ENCODE peak calls at places on chromosomes 1 and 21, in five cellular contexts. Z is PC-3, L is astrocyte, C is endothelial cell of umbilical vein, W is neural progenitor cell. M is an unnamed sample.

GRCh38 chr21:42759594-42759927 is 106.1 kb downstream of the PDE9A start:
- DNase-seq in W (no peak), Z (no peak), C (no peak), L (no peak), M (no peak)

GRCh38 chr1:178492341-178492740 is 4.4 kb downstream of the CLEC20A start:
- DNase-seq in Z (no peak), W (no peak), C (no peak), L (no peak), M (no peak)

GRCh38 chr1:84687703-84688460 is 2.4 kb downstream of the SSX2IP start:
- DNase-seq in W (no peak), L (peak; percentile 73), Z (peak; percentile 63), C (no peak), M (no peak)

GRCh38 chr1:222552882-222553281 is 5.0 kb upstream of the HHIPL2 start:
- DNase-seq in C (no peak), L (no peak), W (no peak), Z (no peak), M (no peak)

GRCh38 chr1:25909062-25909461 is 2.8 kb upstream of the STMN1 start:
- DNase-seq in W (no peak), Z (no peak), C (no peak), L (no peak), M (no peak)

GRCh38 chr1:38941527-38942019 is at the start of gene RHBDL2:
- DNase-seq in Z (peak; percentile 85), W (peak; percentile 25), C (peak; percentile 15), L (peak; percentile 44), M (no peak)

GRCh38 chr1:214551052-214551435 is 358 bp downstream of the PTPN14 start:
- DNase-seq in C (no peak), W (peak; percentile 75), L (no peak), Z (no peak), M (no peak)

GRCh38 chr1:55212349-55213028 is 2.7 kb downstream of the USP24 start:
- DNase-seq in W (no peak), Z (peak; percentile 40), C (no peak), L (no peak), M (peak; percentile 12)

GRCh38 chr1:38094711-38095336 is 48.2 kb upstream of the POU3F1 start:
- DNase-seq in L (no peak), Z (no peak), C (no peak), W (no peak), M (no peak)

GRCh38 chr1:154571244-154571963 is 3.8 kb downstream of the CHRNB2 start:
- DNase-seq in C (no peak), Z (no peak), L (no peak), W (no peak), M (no peak)

GRCh38 chr1:206955476-206956312 is 9.4 kb upstream of the PIGR start:
- DNase-seq in C (no peak), L (no peak), Z (no peak), W (no peak), M (no peak)

GRCh38 chr1:76266762-76267161 is 192.2 kb downstream of the ST6GALNAC3 start:
- DNase-seq in W (no peak), Z (no peak), C (peak; percentile 42), L (no peak), M (no peak)

GRCh38 chr1:47752048-47752451 is 245.1 kb downstream of the TRABD2B start:
- DNase-seq in W (no peak), C (no peak), L (no peak), Z (no peak), M (no peak)

GRCh38 chr1:58734630-58735029 is 34.8 kb upstream of the MYSM1 start:
- DNase-seq in W (no peak), L (no peak), Z (no peak), C (no peak), M (no peak)

GRCh38 chr1:181135462-181135781 is 46.9 kb downstream of the IER5 start:
- DNase-seq in Z (peak; percentile 21), L (no peak), W (no peak), C (no peak), M (peak; percentile 53)

GRCh38 chr1:23562138-23562819 is 3.0 kb upstream of the ID3 start:
- DNase-seq in C (peak; percentile 100), L (peak; percentile 97), W (peak; percentile 98), Z (peak; percentile 94), M (peak; percentile 74)

GRCh38 chr1:226634156-226634588 is 85.6 kb downstream of the STUM start:
- DNase-seq in L (peak; percentile 21), C (peak; percentile 60), W (peak; percentile 87), Z (peak; percentile 88), M (peak; percentile 78)

GRCh38 chr1:160993544-160993943 is 27.4 kb downstream of the F11R start:
- DNase-seq in Z (peak; percentile 78), W (no peak), L (peak; percentile 39), C (peak; percentile 58), M (no peak)

GRCh38 chr1:32361674-32362473 is 411 bp downstream of the FAM229A start:
- DNase-seq in L (peak; percentile 16), C (peak; percentile 41), W (peak; percentile 74), Z (no peak), M (no peak)

GRCh38 chr1:92927870-92928269 is 33.4 kb downstream of the DIPK1A start:
- DNase-seq in W (no peak), L (no peak), Z (no peak), C (no peak), M (no peak)

GRCh38 chr1:220990417-220991337 is 111.4 kb downstream of the HLX start:
- DNase-seq in C (peak; percentile 82), Z (peak; percentile 85), W (no peak), L (peak; percentile 50), M (no peak)

GRCh38 chr1:236654957-236655356 is 31.3 kb upstream of the ACTN2 start:
- DNase-seq in Z (no peak), C (no peak), W (peak; percentile 3), L (no peak), M (no peak)

GRCh38 chr1:237877628-237878027 is 13.1 kb downstream of the ZP4 start:
- DNase-seq in L (no peak), Z (no peak), W (peak; percentile 69), C (no peak), M (no peak)

GRCh38 chr1:179917601-179918429 is 35.7 kb downstream of the TOR1AIP1 start:
- DNase-seq in C (no peak), L (peak; percentile 11), W (no peak), Z (no peak), M (no peak)

GRCh38 chr1:160665330-160666078 is 18.7 kb upstream of the SLAMF1 start:
- DNase-seq in L (no peak), C (no peak), W (no peak), Z (no peak), M (peak; percentile 62)

GRCh38 chr1:46687095-46687659 is 15.5 kb downstream of the TEX38 start:
- DNase-seq in C (peak; percentile 80), W (no peak), Z (peak; percentile 85), L (peak; percentile 55), M (peak; percentile 73)

GRCh38 chr1:31753623-31754349 is 10.4 kb downstream of the ADGRB2 start:
- DNase-seq in L (no peak), C (no peak), W (no peak), Z (no peak), M (peak; percentile 33)

GRCh38 chr1:90339822-90340221 is 344.9 kb downstream of the ZNF326 start:
- DNase-seq in C (no peak), L (no peak), W (no peak), Z (no peak), M (peak; percentile 75)

GRCh38 chr1:201026234-201026633 is 2.7 kb upstream of the KIF21B start:
- DNase-seq in Z (no peak), L (no peak), C (no peak), W (no peak), M (no peak)

GRCh38 chr1:201023517-201023902 is at the start of gene KIF21B:
- DNase-seq in C (peak; percentile 75), Z (peak; percentile 52), W (peak; percentile 96), L (no peak), M (peak; percentile 94)

GRCh38 chr1:201022824-201023516 is 544 bp downstream of the KIF21B start:
- DNase-seq in L (no peak), Z (no peak), C (no peak), W (peak; percentile 41), M (peak; percentile 48)

GRCh38 chr1:201025571-201026002 is 2.1 kb upstream of the KIF21B start:
- DNase-seq in Z (peak; percentile 47), W (peak; percentile 56), L (peak; percentile 40), C (peak; percentile 47), M (no peak)

GRCh38 chr1:201024251-201024998 is 911 bp upstream of the KIF21B start:
- DNase-seq in Z (no peak), C (no peak), W (peak; percentile 37), L (no peak), M (peak; percentile 27)
- H2AFZ ChIP-seq in Z (no peak overlapping the region), C (no peak overlapping the region), W (no peak overlapping the region), L (no peak overlapping the region), M (no peak overlapping the region)

DNA sequence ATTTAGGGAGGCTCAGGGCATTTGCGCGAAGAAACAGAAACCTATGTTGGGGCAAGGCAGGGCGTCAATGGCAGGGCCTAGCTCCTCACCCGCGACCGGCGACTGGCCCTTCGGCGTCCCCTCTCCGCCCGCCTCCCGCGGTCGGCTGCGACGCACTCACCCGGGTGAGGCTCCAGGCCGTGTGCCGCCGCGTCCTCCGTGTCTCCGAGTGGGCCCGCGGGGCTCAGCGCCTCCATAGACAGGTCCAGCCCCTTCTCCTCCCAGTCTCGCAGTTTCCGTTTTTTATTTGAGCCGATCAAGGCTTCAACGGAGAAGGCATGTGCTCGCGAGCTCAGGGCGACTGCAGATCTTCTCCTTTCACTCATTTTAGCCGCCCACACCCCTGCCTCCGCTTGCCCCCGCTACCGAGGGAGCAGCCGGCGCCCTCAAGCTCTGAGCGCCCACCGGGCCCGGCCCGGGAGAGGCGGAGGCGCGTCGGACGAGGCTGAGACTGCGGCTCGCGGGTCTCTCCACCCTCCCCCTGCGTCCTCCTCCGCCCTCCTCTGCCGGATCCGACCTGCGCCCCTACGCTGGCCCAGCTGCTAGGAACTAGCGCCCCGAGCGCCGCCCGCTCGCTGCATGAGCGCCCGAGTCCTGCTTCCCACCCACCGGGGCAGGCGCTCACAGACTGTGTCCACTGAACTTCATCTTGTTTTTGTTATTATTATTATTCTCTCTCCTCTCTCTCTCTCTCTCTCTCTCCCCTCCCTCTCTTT is 535 bp downstream of the TBX15 start:
- DNase-seq in W (peak; percentile 82), L (no peak), Z (no peak), C (no peak), M (no peak)
- TF ChIP-seq EZH2 in W (peak; percentile 78), L (peak; percentile 78), Z (no peak), C (peak; percentile 80), M (no peak)

DNA sequence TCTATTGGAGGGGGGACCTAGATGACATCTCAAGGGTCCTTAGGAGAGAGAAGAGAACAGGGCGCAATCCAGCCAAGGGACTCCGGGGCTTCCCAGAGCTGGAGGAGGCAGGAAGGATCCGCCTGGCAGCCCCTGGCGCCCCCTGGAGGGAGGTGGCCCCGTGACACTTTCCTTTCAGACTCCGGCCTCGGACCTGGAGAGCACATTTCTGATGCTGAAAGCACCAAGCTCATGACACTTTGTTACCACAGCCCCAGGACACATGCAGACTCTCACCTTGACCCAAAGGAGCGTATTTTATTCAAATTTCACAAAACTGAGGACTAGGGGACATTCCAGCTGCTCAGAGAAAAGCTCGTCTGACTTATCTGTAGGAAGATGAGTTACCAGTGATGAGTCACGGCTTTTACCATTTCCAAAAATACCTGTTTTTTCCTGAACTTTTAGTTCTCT is 21.4 kb upstream of the POFUT2 start:
- DNase-seq in Z (peak; percentile 65), W (peak; percentile 82), C (peak; percentile 89), L (no peak), M (peak; percentile 50)
- TF ChIP-seq CTCF in Z (peak; percentile 92), W (peak; percentile 82), C (peak; percentile 76), L (peak; percentile 70), M (peak; percentile 79)

DNA sequence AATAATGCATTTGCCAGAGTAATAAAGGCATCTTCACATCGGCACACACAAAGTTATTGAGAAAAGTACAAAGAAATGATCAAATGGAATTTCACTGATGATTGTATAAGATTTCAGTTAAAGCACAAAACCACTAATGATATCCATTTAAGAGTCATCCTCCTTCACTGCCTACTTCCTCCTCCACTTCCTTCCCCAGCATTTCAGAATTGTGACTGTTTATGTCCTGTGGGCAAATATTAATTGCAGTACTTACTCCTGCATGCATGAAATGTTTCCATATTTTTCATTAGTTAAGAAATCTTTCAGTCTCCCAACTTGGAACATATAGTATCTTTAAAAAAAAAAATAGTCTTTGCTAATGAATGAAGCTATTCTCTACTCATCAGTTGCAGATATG is 201.9 kb downstream of the LRRC40 start:
- DNase-seq in C (no peak), W (no peak), Z (peak; percentile 16), L (no peak), M (no peak)
- H2AFZ ChIP-seq in C (no peak overlapping the region), W (no peak overlapping the region), Z (no peak overlapping the region), L (no peak overlapping the region), M (no peak overlapping the region)

M was measured in DND-41.